ENCODE peak calls at places on chromosomes 13 and 19, in seven cellular contexts. One of them, this sample, is unnamed. For H3K4me1 and H3K9me3, the result is how much of the 10 kb centered on the place peaks cover.

GRCh38 chr13:49967456-49967855 is 29.4 kb upstream of the TRIM13 start:
- DNase-seq in GM12878: no peak
- DNase-seq in cardiac muscle cell: no peak
- DNase-seq in heart left ventricle: no peak
- DNase-seq in MM.1S: no peak
- DNase-seq in K562: no peak
- DNase-seq in astrocyte: no peak
- DNase-seq in this sample: no peak

GRCh38 chr13:39217471-39217870 is 179.2 kb downstream of the NHLRC3 start:
- DNase-seq in GM12878: no peak
- DNase-seq in cardiac muscle cell: no peak
- DNase-seq in heart left ventricle: no peak
- DNase-seq in MM.1S: no peak
- DNase-seq in K562: no peak
- DNase-seq in astrocyte: no peak
- DNase-seq in this sample: no peak

GRCh38 chr19:4870025-4870700 is 2.7 kb upstream of the PLIN3 start:
- DNase-seq in GM12878: no peak
- DNase-seq in cardiac muscle cell: peak
- DNase-seq in heart left ventricle: peak
- DNase-seq in MM.1S: no peak
- DNase-seq in K562: peak
- DNase-seq in astrocyte: peak
- DNase-seq in this sample: peak

GRCh38 chr19:3683405-3683865 is 16.8 kb downstream of the PIP5K1C start:
- DNase-seq in GM12878: no peak
- DNase-seq in cardiac muscle cell: peak
- DNase-seq in heart left ventricle: no peak
- DNase-seq in MM.1S: no peak
- DNase-seq in K562: peak
- DNase-seq in astrocyte: peak
- DNase-seq in this sample: no peak

GRCh38 chr19:45640849-45641273 is 1.7 kb upstream of the EML2 start:
- DNase-seq in GM12878: no peak
- DNase-seq in cardiac muscle cell: no peak
- DNase-seq in heart left ventricle: no peak
- DNase-seq in MM.1S: no peak
- DNase-seq in K562: peak
- DNase-seq in astrocyte: no peak
- DNase-seq in this sample: peak

GRCh38 chr19:42422576-42423461 is 4.4 kb downstream of the LIPE start:
- DNase-seq in GM12878: no peak
- DNase-seq in cardiac muscle cell: no peak
- DNase-seq in heart left ventricle: no peak
- DNase-seq in MM.1S: peak
- DNase-seq in K562: no peak
- DNase-seq in astrocyte: no peak
- DNase-seq in this sample: no peak

GRCh38 chr13:41919031-41919740 is 41.7 kb downstream of the VWA8 start:
- DNase-seq in GM12878: no peak
- DNase-seq in cardiac muscle cell: no peak
- DNase-seq in heart left ventricle: no peak
- DNase-seq in MM.1S: no peak
- DNase-seq in K562: no peak
- DNase-seq in astrocyte: no peak
- DNase-seq in this sample: no peak

GRCh38 chr13:27549406-27549981 is 70.8 kb downstream of the LNX2 start:
- DNase-seq in GM12878: no peak
- DNase-seq in cardiac muscle cell: peak
- DNase-seq in heart left ventricle: no peak
- DNase-seq in MM.1S: no peak
- DNase-seq in K562: no peak
- DNase-seq in astrocyte: no peak
- DNase-seq in this sample: peak

GRCh38 chr13:54676526-54677113 is 1648.0 kb downstream of the OLFM4 start:
- DNase-seq in GM12878: no peak
- DNase-seq in cardiac muscle cell: no peak
- DNase-seq in heart left ventricle: no peak
- DNase-seq in MM.1S: no peak
- DNase-seq in K562: no peak
- DNase-seq in astrocyte: no peak
- DNase-seq in this sample: no peak

GRCh38 chr19:44718441-44719261 is 19.7 kb downstream of the CEACAM16 start:
- DNase-seq in GM12878: no peak
- DNase-seq in cardiac muscle cell: peak
- DNase-seq in heart left ventricle: peak
- DNase-seq in MM.1S: no peak
- DNase-seq in K562: no peak
- DNase-seq in astrocyte: peak
- DNase-seq in this sample: peak

GRCh38 chr19:35349614-35350521 is 2.2 kb downstream of the FFAR1 start:
- DNase-seq in GM12878: no peak
- DNase-seq in cardiac muscle cell: no peak
- DNase-seq in heart left ventricle: peak
- DNase-seq in MM.1S: no peak
- DNase-seq in K562: no peak
- DNase-seq in astrocyte: no peak
- DNase-seq in this sample: no peak

GRCh38 chr19:44303305-44303704 is 1.5 kb downstream of the ZNF235 start:
- DNase-seq in GM12878: no peak
- DNase-seq in cardiac muscle cell: no peak
- DNase-seq in heart left ventricle: no peak
- DNase-seq in MM.1S: no peak
- DNase-seq in K562: no peak
- DNase-seq in astrocyte: no peak
- DNase-seq in this sample: peak

GRCh38 chr13:106083620-106084350 is 451.7 kb downstream of the EFNB2 start:
- DNase-seq in GM12878: no peak
- DNase-seq in cardiac muscle cell: peak
- DNase-seq in heart left ventricle: no peak
- DNase-seq in MM.1S: peak
- DNase-seq in K562: no peak
- DNase-seq in astrocyte: peak
- DNase-seq in this sample: peak

GRCh38 chr13:74289861-74290260 is 155.7 kb upstream of the KLF12 start:
- DNase-seq in GM12878: no peak
- DNase-seq in cardiac muscle cell: no peak
- DNase-seq in heart left ventricle: no peak
- DNase-seq in MM.1S: no peak
- DNase-seq in K562: no peak
- DNase-seq in astrocyte: no peak
- DNase-seq in this sample: no peak

GRCh38 chr13:30826911-30827577 is 79.0 kb upstream of the MEDAG start:
- DNase-seq in GM12878: no peak
- DNase-seq in cardiac muscle cell: no peak
- DNase-seq in heart left ventricle: no peak
- DNase-seq in MM.1S: no peak
- DNase-seq in K562: no peak
- DNase-seq in astrocyte: no peak
- DNase-seq in this sample: no peak

GRCh38 chr19:3167533-3168272 is 10.9 kb upstream of the S1PR4 start:
- DNase-seq in GM12878: no peak
- DNase-seq in cardiac muscle cell: no peak
- DNase-seq in heart left ventricle: no peak
- DNase-seq in MM.1S: no peak
- DNase-seq in K562: no peak
- DNase-seq in astrocyte: no peak
- DNase-seq in this sample: no peak

GRCh38 chr19:1931445-1931844 is 9.5 kb upstream of the CSNK1G2 start:
- DNase-seq in GM12878: no peak
- DNase-seq in cardiac muscle cell: no peak
- DNase-seq in heart left ventricle: no peak
- DNase-seq in MM.1S: no peak
- DNase-seq in K562: no peak
- DNase-seq in astrocyte: no peak
- DNase-seq in this sample: no peak

GRCh38 chr13:83881917-83882625 is at the start of gene SLITRK1:
- DNase-seq in GM12878: peak
- DNase-seq in cardiac muscle cell: peak
- DNase-seq in heart left ventricle: no peak
- DNase-seq in MM.1S: no peak
- DNase-seq in K562: no peak
- DNase-seq in astrocyte: peak
- DNase-seq in this sample: no peak

GRCh38 chr13:80630685-80631121 is 289.8 kb upstream of the SPRY2 start:
- DNase-seq in GM12878: no peak
- DNase-seq in cardiac muscle cell: peak
- DNase-seq in heart left ventricle: no peak
- DNase-seq in MM.1S: no peak
- DNase-seq in K562: no peak
- DNase-seq in astrocyte: peak
- DNase-seq in this sample: peak

GRCh38 chr13:110529522-110530311 is 31.8 kb downstream of the RAB20 start:
- DNase-seq in GM12878: no peak
- DNase-seq in cardiac muscle cell: no peak
- DNase-seq in heart left ventricle: no peak
- DNase-seq in MM.1S: no peak
- DNase-seq in K562: no peak
- DNase-seq in astrocyte: no peak
- DNase-seq in this sample: no peak

GRCh38 chr13:76903544-76904162 is 17.4 kb upstream of the KCTD12 start:
- DNase-seq in GM12878: peak
- DNase-seq in cardiac muscle cell: peak
- DNase-seq in heart left ventricle: peak
- DNase-seq in MM.1S: peak
- DNase-seq in K562: peak
- DNase-seq in astrocyte: peak
- DNase-seq in this sample: peak

GRCh38 chr13:107124129-107124718 is 556.3 kb upstream of the ARGLU1 start:
- DNase-seq in GM12878: no peak
- DNase-seq in cardiac muscle cell: peak
- DNase-seq in heart left ventricle: no peak
- DNase-seq in MM.1S: peak
- DNase-seq in K562: no peak
- DNase-seq in astrocyte: no peak
- DNase-seq in this sample: peak

GRCh38 chr19:16588089-16588823 is 16.0 kb upstream of the SLC35E1 start:
- DNase-seq in GM12878: peak
- DNase-seq in cardiac muscle cell: peak
- DNase-seq in heart left ventricle: no peak
- DNase-seq in MM.1S: peak
- DNase-seq in K562: peak
- DNase-seq in astrocyte: peak
- DNase-seq in this sample: no peak

DNA sequence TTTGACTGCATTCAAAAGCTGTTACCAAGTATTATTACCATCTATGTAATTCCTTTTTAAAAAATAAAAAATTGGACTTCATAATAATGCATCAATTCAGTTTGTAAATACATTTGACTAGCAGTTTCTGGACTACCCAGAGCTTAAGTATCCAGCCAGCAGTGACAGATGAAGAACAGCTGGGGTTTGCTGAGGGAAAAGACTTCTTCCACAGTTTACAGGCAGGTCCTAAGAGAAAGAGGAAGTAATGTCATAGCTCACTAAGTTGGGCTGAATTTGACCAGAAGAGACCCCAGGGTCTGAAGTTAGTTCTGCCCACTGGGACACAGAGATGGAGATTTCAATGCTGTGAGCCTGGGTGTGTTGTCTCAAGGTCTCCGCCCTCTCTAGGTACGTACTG is 96.4 kb downstream of the MBNL2 start:
- DNase-seq in GM12878: no peak
- DNase-seq in cardiac muscle cell: peak
- DNase-seq in heart left ventricle: no peak
- DNase-seq in MM.1S: no peak
- DNase-seq in K562: no peak
- DNase-seq in astrocyte: no peak
- DNase-seq in this sample: no peak
- H3K4me1 ChIP-seq in GM12878: under half
- H3K4me1 ChIP-seq in cardiac muscle cell: under half
- H3K4me1 ChIP-seq in heart left ventricle: half or more
- H3K4me1 ChIP-seq in MM.1S: under half
- H3K4me1 ChIP-seq in K562: under half
- H3K4me1 ChIP-seq in astrocyte: under half
- H3K4me1 ChIP-seq in this sample: under half

GRCh38 chr19:12527034-12527836 is 24.0 kb downstream of the ZNF564 start:
- DNase-seq in GM12878: no peak
- DNase-seq in cardiac muscle cell: peak
- DNase-seq in heart left ventricle: no peak
- DNase-seq in MM.1S: no peak
- DNase-seq in K562: no peak
- DNase-seq in astrocyte: peak
- DNase-seq in this sample: peak
- H3K9me3 ChIP-seq in GM12878: half or more
- H3K9me3 ChIP-seq in cardiac muscle cell: under half
- H3K9me3 ChIP-seq in heart left ventricle: under half
- H3K9me3 ChIP-seq in MM.1S: under half
- H3K9me3 ChIP-seq in K562: half or more
- H3K9me3 ChIP-seq in astrocyte: half or more
- H3K9me3 ChIP-seq in this sample: half or more

GRCh38 chr13:98519976-98520375 is 56.9 kb downstream of the STK24 start:
- DNase-seq in GM12878: no peak
- DNase-seq in cardiac muscle cell: no peak
- DNase-seq in heart left ventricle: no peak
- DNase-seq in MM.1S: no peak
- DNase-seq in K562: no peak
- DNase-seq in astrocyte: no peak
- DNase-seq in this sample: no peak

GRCh38 chr13:98523455-98524102 is 53.3 kb downstream of the STK24 start:
- DNase-seq in GM12878: peak
- DNase-seq in cardiac muscle cell: no peak
- DNase-seq in heart left ventricle: no peak
- DNase-seq in MM.1S: no peak
- DNase-seq in K562: no peak
- DNase-seq in astrocyte: no peak
- DNase-seq in this sample: no peak

GRCh38 chr13:98521876-98522275 is 55.0 kb downstream of the STK24 start:
- DNase-seq in GM12878: no peak
- DNase-seq in cardiac muscle cell: peak
- DNase-seq in heart left ventricle: no peak
- DNase-seq in MM.1S: no peak
- DNase-seq in K562: no peak
- DNase-seq in astrocyte: no peak
- DNase-seq in this sample: no peak

GRCh38 chr13:98521461-98521860 is 55.4 kb downstream of the STK24 start:
- DNase-seq in GM12878: no peak
- DNase-seq in cardiac muscle cell: no peak
- DNase-seq in heart left ventricle: no peak
- DNase-seq in MM.1S: no peak
- DNase-seq in K562: no peak
- DNase-seq in astrocyte: no peak
- DNase-seq in this sample: no peak

GRCh38 chr13:98520674-98521449 is 56.0 kb downstream of the STK24 start:
- DNase-seq in GM12878: no peak
- DNase-seq in cardiac muscle cell: no peak
- DNase-seq in heart left ventricle: no peak
- DNase-seq in MM.1S: no peak
- DNase-seq in K562: no peak
- DNase-seq in astrocyte: no peak
- DNase-seq in this sample: no peak
- H3K4me1 ChIP-seq in GM12878: half or more
- H3K4me1 ChIP-seq in cardiac muscle cell: half or more
- H3K4me1 ChIP-seq in heart left ventricle: half or more
- H3K4me1 ChIP-seq in MM.1S: under half
- H3K4me1 ChIP-seq in K562: under half
- H3K4me1 ChIP-seq in astrocyte: under half
- H3K4me1 ChIP-seq in this sample: under half

DNA sequence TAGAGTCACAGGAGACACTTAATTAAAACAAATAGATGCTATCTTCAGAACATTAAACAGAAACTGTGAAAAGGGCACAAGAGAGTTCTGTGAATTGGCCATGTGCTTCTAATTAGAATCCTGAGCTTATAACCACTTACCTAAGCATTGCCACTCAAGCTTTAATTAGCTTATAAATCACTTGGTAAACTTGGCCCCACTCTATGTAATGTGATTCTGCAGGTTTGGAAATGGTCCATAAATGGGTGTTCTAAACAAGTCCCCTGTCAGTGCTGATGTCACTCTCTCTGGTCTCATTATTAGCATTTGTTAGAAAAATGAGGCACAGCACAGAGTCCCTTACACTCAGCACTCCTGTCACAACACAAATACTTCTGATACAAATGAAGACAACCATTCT is 18.0 kb downstream of the ZNF91 start:
- DNase-seq in GM12878: no peak
- DNase-seq in cardiac muscle cell: no peak
- DNase-seq in heart left ventricle: no peak
- DNase-seq in MM.1S: no peak
- DNase-seq in K562: no peak
- DNase-seq in astrocyte: no peak
- DNase-seq in this sample: no peak
- H3K9me3 ChIP-seq in GM12878: under half
- H3K9me3 ChIP-seq in cardiac muscle cell: under half
- H3K9me3 ChIP-seq in heart left ventricle: under half
- H3K9me3 ChIP-seq in MM.1S: under half
- H3K9me3 ChIP-seq in K562: under half
- H3K9me3 ChIP-seq in astrocyte: under half
- H3K9me3 ChIP-seq in this sample: half or more

This sample was measured in PC-3.